ENCODE peak calls at places on chromosome 19, in nine cellular contexts. One of them, this sample, is unnamed.

GRCh38 chr19:56637976-56638555 is 4.9 kb upstream of the SMIM17 start:
- DNase-seq in SK-MEL-5: peak; percentile 39
- DNase-seq in AG09309: peak; percentile 1
- DNase-seq in HFFc6: peak; percentile 37
- DNase-seq in T-helper 2 cell treated with Interferon-gamma antibody and Interleukin-4, amounts not matched to agents 5 μg/mL and 100 μg/mL, for 36 hours: peak; percentile 18
- DNase-seq in stimulated activated CD4-positive, alpha-beta T cell treated with anti-CD3 and anti-CD28 coated beads, Interleukin-1b, Interleukin-23, amount 100 ng/mL, for 24 hours: no peak
- DNase-seq in stimulated activated CD8-positive, alpha-beta memory T cell treated with anti-CD3 and anti-CD28 coated beads, Interleukin-15, amount 100 ng/mL, for 24 hours: no peak
- DNase-seq in HS-27A: peak; percentile 3
- DNase-seq in occipital lobe: peak; percentile 16
- DNase-seq in this sample: no peak

GRCh38 chr19:34181111-34181864 is 9.0 kb downstream of the LSM14A start:
- DNase-seq in SK-MEL-5: no peak
- DNase-seq in AG09309: no peak
- DNase-seq in HFFc6: no peak
- DNase-seq in T-helper 2 cell treated with Interferon-gamma antibody and Interleukin-4, amounts not matched to agents 5 μg/mL and 100 μg/mL, for 36 hours: no peak
- DNase-seq in stimulated activated CD4-positive, alpha-beta T cell treated with anti-CD3 and anti-CD28 coated beads, Interleukin-1b, Interleukin-23, amount 100 ng/mL, for 24 hours: no peak
- DNase-seq in stimulated activated CD8-positive, alpha-beta memory T cell treated with anti-CD3 and anti-CD28 coated beads, Interleukin-15, amount 100 ng/mL, for 24 hours: no peak
- DNase-seq in HS-27A: no peak
- DNase-seq in occipital lobe: no peak
- DNase-seq in this sample: no peak

GRCh38 chr19:1131718-1132552 is 28.1 kb downstream of the GPX4 start:
- DNase-seq in SK-MEL-5: no peak
- DNase-seq in AG09309: peak; percentile 71
- DNase-seq in HFFc6: peak; percentile 89
- DNase-seq in T-helper 2 cell treated with Interferon-gamma antibody and Interleukin-4, amounts not matched to agents 5 μg/mL and 100 μg/mL, for 36 hours: peak; percentile 90
- DNase-seq in stimulated activated CD4-positive, alpha-beta T cell treated with anti-CD3 and anti-CD28 coated beads, Interleukin-1b, Interleukin-23, amount 100 ng/mL, for 24 hours: peak; percentile 58
- DNase-seq in stimulated activated CD8-positive, alpha-beta memory T cell treated with anti-CD3 and anti-CD28 coated beads, Interleukin-15, amount 100 ng/mL, for 24 hours: peak; percentile 70
- DNase-seq in HS-27A: peak; percentile 41
- DNase-seq in occipital lobe: peak; percentile 25
- DNase-seq in this sample: peak; percentile 52

GRCh38 chr19:38006361-38007045 is 99.5 kb downstream of the SIPA1L3 start:
- DNase-seq in SK-MEL-5: no peak
- DNase-seq in AG09309: no peak
- DNase-seq in HFFc6: no peak
- DNase-seq in T-helper 2 cell treated with Interferon-gamma antibody and Interleukin-4, amounts not matched to agents 5 μg/mL and 100 μg/mL, for 36 hours: no peak
- DNase-seq in stimulated activated CD4-positive, alpha-beta T cell treated with anti-CD3 and anti-CD28 coated beads, Interleukin-1b, Interleukin-23, amount 100 ng/mL, for 24 hours: no peak
- DNase-seq in stimulated activated CD8-positive, alpha-beta memory T cell treated with anti-CD3 and anti-CD28 coated beads, Interleukin-15, amount 100 ng/mL, for 24 hours: no peak
- DNase-seq in HS-27A: no peak
- DNase-seq in occipital lobe: no peak
- DNase-seq in this sample: no peak

GRCh38 chr19:7348587-7349230 is at the start of gene ARHGEF18:
- DNase-seq in SK-MEL-5: no peak
- DNase-seq in AG09309: no peak
- DNase-seq in HFFc6: no peak
- DNase-seq in T-helper 2 cell treated with Interferon-gamma antibody and Interleukin-4, amounts not matched to agents 5 μg/mL and 100 μg/mL, for 36 hours: peak; percentile 20
- DNase-seq in stimulated activated CD4-positive, alpha-beta T cell treated with anti-CD3 and anti-CD28 coated beads, Interleukin-1b, Interleukin-23, amount 100 ng/mL, for 24 hours: no peak
- DNase-seq in stimulated activated CD8-positive, alpha-beta memory T cell treated with anti-CD3 and anti-CD28 coated beads, Interleukin-15, amount 100 ng/mL, for 24 hours: no peak
- DNase-seq in HS-27A: no peak
- DNase-seq in occipital lobe: no peak
- DNase-seq in this sample: no peak

GRCh38 chr19:42313840-42314755 is 989 bp downstream of the TMEM145 start:
- DNase-seq in SK-MEL-5: no peak
- DNase-seq in AG09309: no peak
- DNase-seq in HFFc6: no peak
- DNase-seq in T-helper 2 cell treated with Interferon-gamma antibody and Interleukin-4, amounts not matched to agents 5 μg/mL and 100 μg/mL, for 36 hours: no peak
- DNase-seq in stimulated activated CD4-positive, alpha-beta T cell treated with anti-CD3 and anti-CD28 coated beads, Interleukin-1b, Interleukin-23, amount 100 ng/mL, for 24 hours: no peak
- DNase-seq in stimulated activated CD8-positive, alpha-beta memory T cell treated with anti-CD3 and anti-CD28 coated beads, Interleukin-15, amount 100 ng/mL, for 24 hours: no peak
- DNase-seq in HS-27A: no peak
- DNase-seq in occipital lobe: no peak
- DNase-seq in this sample: no peak

GRCh38 chr19:39498262-39499081 is at the start of gene DLL3:
- DNase-seq in SK-MEL-5: peak; percentile 50
- DNase-seq in AG09309: no peak
- DNase-seq in HFFc6: peak; percentile 40
- DNase-seq in T-helper 2 cell treated with Interferon-gamma antibody and Interleukin-4, amounts not matched to agents 5 μg/mL and 100 μg/mL, for 36 hours: no peak
- DNase-seq in stimulated activated CD4-positive, alpha-beta T cell treated with anti-CD3 and anti-CD28 coated beads, Interleukin-1b, Interleukin-23, amount 100 ng/mL, for 24 hours: no peak
- DNase-seq in stimulated activated CD8-positive, alpha-beta memory T cell treated with anti-CD3 and anti-CD28 coated beads, Interleukin-15, amount 100 ng/mL, for 24 hours: no peak
- DNase-seq in HS-27A: no peak
- DNase-seq in occipital lobe: no peak
- DNase-seq in this sample: no peak

GRCh38 chr19:29467824-29468401 is 57.9 kb upstream of the VSTM2B start:
- DNase-seq in SK-MEL-5: peak; percentile 60
- DNase-seq in AG09309: peak; percentile 2
- DNase-seq in HFFc6: peak; percentile 11
- DNase-seq in T-helper 2 cell treated with Interferon-gamma antibody and Interleukin-4, amounts not matched to agents 5 μg/mL and 100 μg/mL, for 36 hours: no peak
- DNase-seq in stimulated activated CD4-positive, alpha-beta T cell treated with anti-CD3 and anti-CD28 coated beads, Interleukin-1b, Interleukin-23, amount 100 ng/mL, for 24 hours: no peak
- DNase-seq in stimulated activated CD8-positive, alpha-beta memory T cell treated with anti-CD3 and anti-CD28 coated beads, Interleukin-15, amount 100 ng/mL, for 24 hours: no peak
- DNase-seq in HS-27A: no peak
- DNase-seq in occipital lobe: no peak
- DNase-seq in this sample: no peak

GRCh38 chr19:58558066-58558622 is at the start of gene UBE2M:
- DNase-seq in SK-MEL-5: no peak
- DNase-seq in AG09309: no peak
- DNase-seq in HFFc6: peak; percentile 38
- DNase-seq in T-helper 2 cell treated with Interferon-gamma antibody and Interleukin-4, amounts not matched to agents 5 μg/mL and 100 μg/mL, for 36 hours: no peak
- DNase-seq in stimulated activated CD4-positive, alpha-beta T cell treated with anti-CD3 and anti-CD28 coated beads, Interleukin-1b, Interleukin-23, amount 100 ng/mL, for 24 hours: no peak
- DNase-seq in stimulated activated CD8-positive, alpha-beta memory T cell treated with anti-CD3 and anti-CD28 coated beads, Interleukin-15, amount 100 ng/mL, for 24 hours: no peak
- DNase-seq in HS-27A: no peak
- DNase-seq in occipital lobe: no peak
- DNase-seq in this sample: no peak

GRCh38 chr19:39941615-39942507 is 7.4 kb upstream of the FCGBP start:
- DNase-seq in SK-MEL-5: no peak
- DNase-seq in AG09309: no peak
- DNase-seq in HFFc6: no peak
- DNase-seq in T-helper 2 cell treated with Interferon-gamma antibody and Interleukin-4, amounts not matched to agents 5 μg/mL and 100 μg/mL, for 36 hours: peak; percentile 62
- DNase-seq in stimulated activated CD4-positive, alpha-beta T cell treated with anti-CD3 and anti-CD28 coated beads, Interleukin-1b, Interleukin-23, amount 100 ng/mL, for 24 hours: no peak
- DNase-seq in stimulated activated CD8-positive, alpha-beta memory T cell treated with anti-CD3 and anti-CD28 coated beads, Interleukin-15, amount 100 ng/mL, for 24 hours: no peak
- DNase-seq in HS-27A: no peak
- DNase-seq in occipital lobe: no peak
- DNase-seq in this sample: no peak

GRCh38 chr19:14496029-14496848 is at the start of gene GIPC1:
- DNase-seq in SK-MEL-5: peak; percentile 96
- DNase-seq in AG09309: peak; percentile 96
- DNase-seq in HFFc6: peak; percentile 98
- DNase-seq in T-helper 2 cell treated with Interferon-gamma antibody and Interleukin-4, amounts not matched to agents 5 μg/mL and 100 μg/mL, for 36 hours: peak; percentile 88
- DNase-seq in stimulated activated CD4-positive, alpha-beta T cell treated with anti-CD3 and anti-CD28 coated beads, Interleukin-1b, Interleukin-23, amount 100 ng/mL, for 24 hours: peak; percentile 56
- DNase-seq in stimulated activated CD8-positive, alpha-beta memory T cell treated with anti-CD3 and anti-CD28 coated beads, Interleukin-15, amount 100 ng/mL, for 24 hours: peak; percentile 68
- DNase-seq in HS-27A: peak; percentile 92
- DNase-seq in occipital lobe: peak; percentile 97
- DNase-seq in this sample: peak; percentile 87

GRCh38 chr19:41694831-41695635 is 7.0 kb upstream of the CEACAM7 start:
- DNase-seq in SK-MEL-5: no peak
- DNase-seq in AG09309: no peak
- DNase-seq in HFFc6: no peak
- DNase-seq in T-helper 2 cell treated with Interferon-gamma antibody and Interleukin-4, amounts not matched to agents 5 μg/mL and 100 μg/mL, for 36 hours: no peak
- DNase-seq in stimulated activated CD4-positive, alpha-beta T cell treated with anti-CD3 and anti-CD28 coated beads, Interleukin-1b, Interleukin-23, amount 100 ng/mL, for 24 hours: no peak
- DNase-seq in stimulated activated CD8-positive, alpha-beta memory T cell treated with anti-CD3 and anti-CD28 coated beads, Interleukin-15, amount 100 ng/mL, for 24 hours: no peak
- DNase-seq in HS-27A: no peak
- DNase-seq in occipital lobe: no peak
- DNase-seq in this sample: no peak

GRCh38 chr19:38031423-38031770 is 124.4 kb downstream of the SIPA1L3 start:
- DNase-seq in SK-MEL-5: peak; percentile 49
- DNase-seq in AG09309: no peak
- DNase-seq in HFFc6: no peak
- DNase-seq in T-helper 2 cell treated with Interferon-gamma antibody and Interleukin-4, amounts not matched to agents 5 μg/mL and 100 μg/mL, for 36 hours: no peak
- DNase-seq in stimulated activated CD4-positive, alpha-beta T cell treated with anti-CD3 and anti-CD28 coated beads, Interleukin-1b, Interleukin-23, amount 100 ng/mL, for 24 hours: no peak
- DNase-seq in stimulated activated CD8-positive, alpha-beta memory T cell treated with anti-CD3 and anti-CD28 coated beads, Interleukin-15, amount 100 ng/mL, for 24 hours: no peak
- DNase-seq in HS-27A: peak; percentile 17
- DNase-seq in occipital lobe: no peak
- DNase-seq in this sample: no peak

GRCh38 chr19:44228318-44228717 is 16.0 kb downstream of the ZNF227 start:
- DNase-seq in SK-MEL-5: no peak
- DNase-seq in AG09309: no peak
- DNase-seq in HFFc6: no peak
- DNase-seq in T-helper 2 cell treated with Interferon-gamma antibody and Interleukin-4, amounts not matched to agents 5 μg/mL and 100 μg/mL, for 36 hours: no peak
- DNase-seq in stimulated activated CD4-positive, alpha-beta T cell treated with anti-CD3 and anti-CD28 coated beads, Interleukin-1b, Interleukin-23, amount 100 ng/mL, for 24 hours: no peak
- DNase-seq in stimulated activated CD8-positive, alpha-beta memory T cell treated with anti-CD3 and anti-CD28 coated beads, Interleukin-15, amount 100 ng/mL, for 24 hours: no peak
- DNase-seq in HS-27A: no peak
- DNase-seq in occipital lobe: no peak
- DNase-seq in this sample: no peak

GRCh38 chr19:50703915-50704548 is 15.6 kb downstream of the SHANK1 start:
- DNase-seq in SK-MEL-5: peak; percentile 29
- DNase-seq in AG09309: no peak
- DNase-seq in HFFc6: no peak
- DNase-seq in T-helper 2 cell treated with Interferon-gamma antibody and Interleukin-4, amounts not matched to agents 5 μg/mL and 100 μg/mL, for 36 hours: no peak
- DNase-seq in stimulated activated CD4-positive, alpha-beta T cell treated with anti-CD3 and anti-CD28 coated beads, Interleukin-1b, Interleukin-23, amount 100 ng/mL, for 24 hours: no peak
- DNase-seq in stimulated activated CD8-positive, alpha-beta memory T cell treated with anti-CD3 and anti-CD28 coated beads, Interleukin-15, amount 100 ng/mL, for 24 hours: no peak
- DNase-seq in HS-27A: no peak
- DNase-seq in occipital lobe: no peak
- DNase-seq in this sample: no peak

This sample was measured in BJ.